ENCODE peak calls at places on chromosomes 3 and 15, in four cellular contexts. One of them, this sample, is unnamed.

GRCh38 chr15:67824900-67825879 is at the start of gene SKOR1:
- DNase-seq in K562: peak
- DNase-seq in GM12878: no peak
- DNase-seq in HepG2: no peak
- DNase-seq in this sample: peak

GRCh38 chr15:91852741-91853500 is 587 bp upstream of the SLCO3A1 start:
- DNase-seq in K562: peak
- DNase-seq in GM12878: no peak
- DNase-seq in HepG2: peak
- DNase-seq in this sample: no peak

GRCh38 chr3:66405701-66406091 is 95.1 kb downstream of the LRIG1 start:
- DNase-seq in GM12878: no peak
- DNase-seq in K562: no peak
- DNase-seq in HepG2: no peak
- DNase-seq in this sample: no peak

GRCh38 chr3:32596926-32597369 is 26.3 kb upstream of the DYNC1LI1 start:
- DNase-seq in HepG2: no peak
- DNase-seq in K562: no peak
- DNase-seq in GM12878: no peak
- DNase-seq in this sample: no peak

GRCh38 chr15:44058126-44058525 is 136.9 kb downstream of the FRMD5 start:
- DNase-seq in HepG2: no peak
- DNase-seq in GM12878: no peak
- DNase-seq in K562: no peak
- DNase-seq in this sample: no peak

GRCh38 chr15:100988874-100989273 is 69.7 kb downstream of the LRRK1 start:
- DNase-seq in K562: no peak
- DNase-seq in HepG2: no peak
- DNase-seq in GM12878: no peak
- DNase-seq in this sample: no peak

GRCh38 chr3:45972534-45973402 is 22.9 kb downstream of the FYCO1 start:
- DNase-seq in HepG2: no peak
- DNase-seq in K562: no peak
- DNase-seq in GM12878: no peak
- DNase-seq in this sample: no peak

GRCh38 chr15:66404122-66404521 is 17.4 kb downstream of the MAP2K1 start:
- DNase-seq in K562: no peak
- DNase-seq in HepG2: no peak
- DNase-seq in GM12878: no peak
- DNase-seq in this sample: no peak

GRCh38 chr15:76185716-76186115 is 125.6 kb downstream of the ETFA start:
- DNase-seq in GM12878: no peak
- DNase-seq in HepG2: peak
- DNase-seq in K562: peak
- DNase-seq in this sample: peak

GRCh38 chr15:63255485-63255990 is 21.9 kb upstream of the APH1B start:
- DNase-seq in HepG2: no peak
- DNase-seq in GM12878: no peak
- DNase-seq in K562: no peak
- DNase-seq in this sample: no peak

GRCh38 chr3:158731938-158732855 is at the start of gene RARRES1:
- DNase-seq in K562: no peak
- DNase-seq in HepG2: no peak
- DNase-seq in GM12878: no peak
- DNase-seq in this sample: peak

GRCh38 chr15:66702770-66703539 is 919 bp downstream of the SMAD6 start:
- DNase-seq in K562: no peak
- DNase-seq in GM12878: no peak
- DNase-seq in HepG2: no peak
- DNase-seq in this sample: peak

GRCh38 chr15:31338318-31338878 is 11.8 kb downstream of the KLF13 start:
- DNase-seq in GM12878: no peak
- DNase-seq in HepG2: no peak
- DNase-seq in K562: no peak
- DNase-seq in this sample: no peak

GRCh38 chr3:27368831-27369607 is at the start of gene NEK10:
- DNase-seq in HepG2: peak
- DNase-seq in GM12878: peak
- DNase-seq in K562: peak
- DNase-seq in this sample: peak

GRCh38 chr3:196063456-196063855 is 18.4 kb downstream of the TFRC start:
- DNase-seq in HepG2: no peak
- DNase-seq in K562: no peak
- DNase-seq in GM12878: no peak
- DNase-seq in this sample: no peak

GRCh38 chr3:152128356-152128755 is 140.4 kb upstream of the MBNL1 start:
- DNase-seq in HepG2: no peak
- DNase-seq in GM12878: no peak
- DNase-seq in K562: no peak
- DNase-seq in this sample: no peak

GRCh38 chr3:11059090-11059798 is 66.7 kb downstream of the SLC6A1 start:
- DNase-seq in K562: peak
- DNase-seq in HepG2: peak
- DNase-seq in GM12878: no peak
- DNase-seq in this sample: peak

GRCh38 chr15:89002281-89002761 is 85.9 kb upstream of the ABHD2 start:
- DNase-seq in HepG2: peak
- DNase-seq in K562: peak
- DNase-seq in GM12878: peak
- DNase-seq in this sample: no peak

GRCh38 chr3:171122212-171122611 is 95.7 kb upstream of the SLC2A2 start:
- DNase-seq in K562: no peak
- DNase-seq in GM12878: no peak
- DNase-seq in HepG2: no peak
- DNase-seq in this sample: no peak

GRCh38 chr3:110680365-110680909 is 391.2 kb upstream of the NECTIN3 start:
- DNase-seq in K562: no peak
- DNase-seq in GM12878: no peak
- DNase-seq in HepG2: no peak
- DNase-seq in this sample: no peak

GRCh38 chr3:190883973-190884832 is 21.7 kb upstream of the GMNC start:
- DNase-seq in HepG2: peak
- DNase-seq in K562: peak
- DNase-seq in GM12878: no peak
- DNase-seq in this sample: peak

GRCh38 chr15:41955100-41955499 is 17.3 kb downstream of the EHD4 start:
- DNase-seq in GM12878: no peak
- DNase-seq in K562: no peak
- DNase-seq in HepG2: no peak
- DNase-seq in this sample: no peak

GRCh38 chr3:50503947-50504346 is 513 bp upstream of the CACNA2D2 start:
- DNase-seq in GM12878: no peak
- DNase-seq in HepG2: no peak
- DNase-seq in K562: no peak
- DNase-seq in this sample: no peak

GRCh38 chr3:170766253-170766652 is 103.7 kb downstream of the RPL22L1 start:
- DNase-seq in K562: no peak
- DNase-seq in HepG2: no peak
- DNase-seq in GM12878: no peak
- DNase-seq in this sample: no peak

GRCh38 chr15:82111918-82112317 is 66.1 kb upstream of the MEX3B start:
- DNase-seq in K562: no peak
- DNase-seq in GM12878: no peak
- DNase-seq in HepG2: no peak
- DNase-seq in this sample: no peak

GRCh38 chr3:28982906-28983305 is 298.0 kb upstream of the RBMS3 start:
- DNase-seq in HepG2: no peak
- DNase-seq in K562: no peak
- DNase-seq in GM12878: no peak
- DNase-seq in this sample: no peak

GRCh38 chr3:278300-279064 is 81.9 kb downstream of the CHL1 start:
- DNase-seq in HepG2: no peak
- DNase-seq in GM12878: peak
- DNase-seq in K562: no peak
- DNase-seq in this sample: no peak

GRCh38 chr15:62777657-62778056 is 264.9 kb upstream of the TPM1 start:
- DNase-seq in K562: no peak
- DNase-seq in GM12878: no peak
- DNase-seq in HepG2: no peak
- DNase-seq in this sample: no peak

GRCh38 chr15:95994418-95994817 is 336.1 kb upstream of the NR2F2 start:
- DNase-seq in HepG2: no peak
- DNase-seq in K562: no peak
- DNase-seq in GM12878: no peak
- DNase-seq in this sample: no peak

GRCh38 chr15:96177279-96177678 is 153.2 kb upstream of the NR2F2 start:
- DNase-seq in HepG2: no peak
- DNase-seq in GM12878: no peak
- DNase-seq in K562: no peak
- DNase-seq in this sample: no peak

GRCh38 chr3:108497271-108497670 is 13.1 kb downstream of the MYH15 start:
- DNase-seq in HepG2: no peak
- DNase-seq in K562: no peak
- DNase-seq in GM12878: no peak
- DNase-seq in this sample: no peak

DNA sequence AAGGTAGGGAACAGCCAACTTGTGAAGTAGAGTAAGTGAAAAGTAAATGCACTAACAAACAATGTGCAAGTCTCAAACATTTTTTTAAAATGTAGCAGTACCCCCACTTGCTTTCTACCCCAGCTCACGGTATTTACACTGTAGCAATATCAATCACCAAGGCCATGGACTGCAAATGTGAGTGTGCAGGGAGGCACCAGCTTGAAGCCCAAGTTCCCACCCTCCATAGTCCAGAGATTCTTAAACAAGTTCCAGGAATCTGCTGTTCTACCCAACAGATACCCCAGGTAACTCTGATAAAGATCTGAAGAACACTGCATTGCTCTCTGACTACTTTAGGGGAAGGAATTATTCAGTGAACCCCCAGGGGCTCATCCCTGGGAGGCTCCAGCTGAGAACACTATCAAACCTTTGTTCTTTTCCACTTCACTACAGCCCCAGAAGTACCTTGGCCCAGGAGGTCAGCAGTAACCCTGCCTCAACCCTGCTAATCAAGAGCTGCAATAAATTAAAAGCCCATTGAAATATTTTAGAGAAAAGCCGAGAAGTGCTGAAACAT is 86.1 kb downstream of the FOXP1 start:
- DNase-seq in K562: no peak
- DNase-seq in GM12878: no peak
- DNase-seq in HepG2: peak
- DNase-seq in this sample: no peak
- TF ChIP-seq USF2 in K562: no peak
- TF ChIP-seq USF2 in GM12878: no peak
- TF ChIP-seq USF2 in HepG2: no peak
- TF ChIP-seq USF2 in this sample: no peak

GRCh38 chr3:25335429-25335828 is 92.6 kb upstream of the RARB start:
- DNase-seq in K562: no peak
- DNase-seq in GM12878: no peak
- DNase-seq in HepG2: no peak
- DNase-seq in this sample: no peak

GRCh38 chr3:25338158-25338725 is 89.8 kb upstream of the RARB start:
- DNase-seq in HepG2: no peak
- DNase-seq in K562: no peak
- DNase-seq in GM12878: no peak
- DNase-seq in this sample: no peak

GRCh38 chr3:25344609-25345008 is 83.5 kb upstream of the RARB start:
- DNase-seq in K562: no peak
- DNase-seq in HepG2: no peak
- DNase-seq in GM12878: no peak
- DNase-seq in this sample: no peak

GRCh38 chr3:25339220-25339619 is 88.8 kb upstream of the RARB start:
- DNase-seq in GM12878: no peak
- DNase-seq in HepG2: no peak
- DNase-seq in K562: no peak
- DNase-seq in this sample: no peak
- TF ChIP-seq SRF in GM12878: no peak
- TF ChIP-seq SRF in HepG2: no peak
- TF ChIP-seq SRF in K562: no peak
- TF ChIP-seq SRF in this sample: no peak

DNA sequence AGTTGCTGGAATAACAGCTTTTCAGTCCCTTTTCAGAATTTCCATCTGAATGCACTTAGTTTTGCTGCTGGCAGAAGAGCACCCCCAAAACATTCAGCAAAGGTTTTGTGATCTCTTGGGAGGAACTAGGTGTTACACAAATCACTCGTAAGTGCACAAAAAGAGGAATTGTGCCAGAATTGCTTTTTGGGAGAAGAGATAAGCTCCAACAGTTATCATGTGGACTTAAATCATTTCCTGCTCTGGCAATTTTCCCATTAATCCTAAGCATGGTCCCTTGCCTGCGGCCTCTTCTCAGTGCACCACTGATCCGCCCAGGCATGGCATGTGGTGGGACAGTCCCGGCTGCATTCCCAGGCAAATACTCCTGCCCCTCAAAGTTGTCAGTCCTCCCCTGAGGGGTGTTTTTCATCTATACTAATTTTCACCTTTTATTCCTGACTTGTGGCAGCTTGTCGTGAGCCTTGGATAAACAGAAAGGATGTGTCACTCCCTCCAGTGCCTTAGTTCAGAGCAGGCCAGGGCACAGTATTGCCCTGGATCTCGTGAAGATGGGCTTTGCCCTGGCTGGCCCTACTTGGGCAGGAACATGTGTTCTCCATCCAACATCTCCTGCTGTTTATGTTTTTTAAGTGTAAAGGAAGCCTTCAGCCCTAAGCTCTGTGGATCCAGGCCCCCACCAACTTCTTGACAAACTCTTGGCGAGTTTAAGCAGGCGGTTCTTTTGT is 44.6 kb upstream of the VILL start:
- DNase-seq in K562: no peak
- DNase-seq in HepG2: no peak
- DNase-seq in GM12878: no peak
- DNase-seq in this sample: peak
- TF ChIP-seq USF2 in K562: no peak
- TF ChIP-seq USF2 in HepG2: no peak
- TF ChIP-seq USF2 in GM12878: no peak
- TF ChIP-seq USF2 in this sample: no peak

GRCh38 chr3:126082334-126083137 is 1.4 kb downstream of the SLC41A3 start:
- DNase-seq in K562: no peak
- DNase-seq in GM12878: no peak
- DNase-seq in HepG2: no peak
- DNase-seq in this sample: no peak

GRCh38 chr3:126080970-126081369 is 3.0 kb downstream of the SLC41A3 start:
- DNase-seq in K562: no peak
- DNase-seq in GM12878: no peak
- DNase-seq in HepG2: no peak
- DNase-seq in this sample: no peak

GRCh38 chr3:126083511-126083912 is 412 bp downstream of the SLC41A3 start:
- DNase-seq in HepG2: peak
- DNase-seq in GM12878: no peak
- DNase-seq in K562: no peak
- DNase-seq in this sample: peak

GRCh38 chr3:126083138-126083445 is 832 bp downstream of the SLC41A3 start:
- DNase-seq in GM12878: no peak
- DNase-seq in K562: peak
- DNase-seq in HepG2: no peak
- DNase-seq in this sample: no peak

GRCh38 chr3:126081618-126082333 is 2.1 kb downstream of the SLC41A3 start:
- DNase-seq in HepG2: peak
- DNase-seq in GM12878: no peak
- DNase-seq in K562: peak
- DNase-seq in this sample: no peak
- TF ChIP-seq SRF in HepG2: no peak
- TF ChIP-seq SRF in GM12878: no peak
- TF ChIP-seq SRF in K562: no peak
- TF ChIP-seq SRF in this sample: no peak